ENCODE peak calls at places on chromosomes 3 and 15, in eight cellular contexts. One of them, this sample, is unnamed.

GRCh38 chr3:73727117-73727802 is 102.5 kb upstream of the PDZRN3 start:
- DNase-seq in T-cell: no peak
- DNase-seq in DMS153: no peak
- DNase-seq in cardiac fibroblast: peak; percentile 96
- DNase-seq in iPS-NIHi11: peak; percentile 14
- DNase-seq in retina: peak; percentile 63
- DNase-seq in T47D: no peak
- DNase-seq in IMR-90: peak; percentile 83
- DNase-seq in this sample: no peak

GRCh38 chr15:42080585-42081462 is 13.5 kb downstream of the PLA2G4D start:
- DNase-seq in T-cell: no peak
- DNase-seq in DMS153: no peak
- DNase-seq in cardiac fibroblast: peak; percentile 19
- DNase-seq in iPS-NIHi11: no peak
- DNase-seq in retina: no peak
- DNase-seq in T47D: no peak
- DNase-seq in IMR-90: peak; percentile 41
- DNase-seq in this sample: no peak

GRCh38 chr3:16789344-16790100 is 95.2 kb upstream of the PLCL2 start:
- DNase-seq in T-cell: peak; percentile 21
- DNase-seq in DMS153: no peak
- DNase-seq in cardiac fibroblast: no peak
- DNase-seq in iPS-NIHi11: no peak
- DNase-seq in retina: no peak
- DNase-seq in T47D: no peak
- DNase-seq in IMR-90: no peak
- DNase-seq in this sample: no peak

GRCh38 chr3:119350114-119350513 is 55.9 kb downstream of the ARHGAP31 start:
- DNase-seq in T-cell: no peak
- DNase-seq in DMS153: peak; percentile 2
- DNase-seq in cardiac fibroblast: peak; percentile 49
- DNase-seq in iPS-NIHi11: peak; percentile 46
- DNase-seq in retina: peak; percentile 9
- DNase-seq in T47D: no peak
- DNase-seq in IMR-90: no peak
- DNase-seq in this sample: no peak

GRCh38 chr3:13015286-13016082 is 57.7 kb downstream of the IQSEC1 start:
- DNase-seq in T-cell: peak; percentile 70
- DNase-seq in DMS153: no peak
- DNase-seq in cardiac fibroblast: no peak
- DNase-seq in iPS-NIHi11: no peak
- DNase-seq in retina: no peak
- DNase-seq in T47D: no peak
- DNase-seq in IMR-90: no peak
- DNase-seq in this sample: peak; percentile 38

GRCh38 chr15:77826006-77826695 is 193.4 kb upstream of the LINGO1 start:
- DNase-seq in T-cell: no peak
- DNase-seq in DMS153: no peak
- DNase-seq in cardiac fibroblast: no peak
- DNase-seq in iPS-NIHi11: no peak
- DNase-seq in retina: no peak
- DNase-seq in T47D: no peak
- DNase-seq in IMR-90: no peak
- DNase-seq in this sample: no peak

GRCh38 chr15:78604420-78604819 is 16.4 kb downstream of the CHRNA3 start:
- DNase-seq in T-cell: no peak
- DNase-seq in DMS153: no peak
- DNase-seq in cardiac fibroblast: no peak
- DNase-seq in iPS-NIHi11: no peak
- DNase-seq in retina: no peak
- DNase-seq in T47D: peak; percentile 55
- DNase-seq in IMR-90: no peak
- DNase-seq in this sample: no peak

GRCh38 chr3:169657351-169658124 is 6.0 kb downstream of the MECOM start:
- DNase-seq in T-cell: no peak
- DNase-seq in DMS153: peak; percentile 88
- DNase-seq in cardiac fibroblast: peak; percentile 23
- DNase-seq in iPS-NIHi11: no peak
- DNase-seq in retina: peak; percentile 13
- DNase-seq in T47D: peak; percentile 95
- DNase-seq in IMR-90: no peak
- DNase-seq in this sample: no peak

GRCh38 chr3:27927882-27928281 is 205.8 kb upstream of the EOMES start:
- DNase-seq in T-cell: no peak
- DNase-seq in DMS153: no peak
- DNase-seq in cardiac fibroblast: no peak
- DNase-seq in iPS-NIHi11: no peak
- DNase-seq in retina: no peak
- DNase-seq in T47D: no peak
- DNase-seq in IMR-90: no peak
- DNase-seq in this sample: no peak

GRCh38 chr3:89364309-89364708 is 256.9 kb downstream of the EPHA3 start:
- DNase-seq in T-cell: no peak
- DNase-seq in DMS153: no peak
- DNase-seq in cardiac fibroblast: no peak
- DNase-seq in iPS-NIHi11: no peak
- DNase-seq in retina: no peak
- DNase-seq in T47D: no peak
- DNase-seq in IMR-90: no peak
- DNase-seq in this sample: no peak

GRCh38 chr3:125132815-125133214 is 77.0 kb upstream of the HEG1 start:
- DNase-seq in T-cell: no peak
- DNase-seq in DMS153: no peak
- DNase-seq in cardiac fibroblast: no peak
- DNase-seq in iPS-NIHi11: no peak
- DNase-seq in retina: no peak
- DNase-seq in T47D: no peak
- DNase-seq in IMR-90: no peak
- DNase-seq in this sample: no peak

This sample was measured in T-helper 17 cell.